ENCODE peak calls at places on chromosomes 3 and 15, in four cellular contexts. P, Y, F and G are unnamed samples.

GRCh38 chr3:182268711-182269110 is 524.6 kb upstream of the ATP11B start:
- DNase-seq in P (no peak), Y (no peak), F (no peak), G (no peak)

GRCh38 chr3:129723558-129724324 is 117.3 kb upstream of the PLXND1 start:
- DNase-seq in P (no peak), Y (peak), F (no peak), G (peak)

GRCh38 chr3:128431803-128432300 is 34.8 kb downstream of the DNAJB8 start:
- DNase-seq in P (no peak), Y (no peak), F (no peak), G (no peak)

GRCh38 chr3:45946307-45946706 is 3.0 kb downstream of the CXCR6 start:
- DNase-seq in P (no peak), Y (no peak), F (no peak), G (no peak)

GRCh38 chr15:67149068-67149841 is 83.9 kb downstream of the SMAD3 start:
- DNase-seq in P (no peak), Y (no peak), F (no peak), G (no peak)

GRCh38 chr3:89571707-89572106 is 464.3 kb downstream of the EPHA3 start:
- DNase-seq in P (no peak), Y (no peak), F (no peak), G (no peak)

GRCh38 chr3:65851827-65852226 is 186.9 kb downstream of the MAGI1 start:
- DNase-seq in P (no peak), Y (no peak), F (no peak), G (no peak)

GRCh38 chr15:93570571-93570970 is 481.6 kb upstream of the RGMA start:
- DNase-seq in P (no peak), Y (no peak), F (no peak), G (no peak)

GRCh38 chr3:23055733-23056376 is 147.3 kb upstream of the UBE2E2 start:
- DNase-seq in P (no peak), Y (peak), F (no peak), G (no peak)

GRCh38 chr3:149377408-149378111 is at the start of gene TM4SF1:
- DNase-seq in P (peak), Y (peak), F (no peak), G (peak)

GRCh38 chr3:140053011-140053702 is 118.2 kb downstream of the CLSTN2 start:
- DNase-seq in P (no peak), Y (no peak), F (no peak), G (no peak)

GRCh38 chr15:100248236-100248635 is 93.5 kb downstream of the ADAMTS17 start:
- DNase-seq in P (peak), Y (no peak), F (no peak), G (no peak)

GRCh38 chr3:79881431-79881830 is 113.6 kb upstream of the ROBO1 start:
- DNase-seq in P (no peak), Y (no peak), F (no peak), G (no peak)

GRCh38 chr15:48861813-48862431 is 16.0 kb upstream of the EID1 start:
- DNase-seq in P (no peak), Y (peak), F (peak), G (peak)

GRCh38 chr3:73404450-73404849 is 220.3 kb downstream of the PDZRN3 start:
- DNase-seq in P (no peak), Y (no peak), F (no peak), G (no peak)

GRCh38 chr15:55796321-55796965 is 53.5 kb upstream of the PRTG start:
- DNase-seq in P (no peak), Y (no peak), F (no peak), G (peak)

GRCh38 chr3:43584043-43584826 is 37.6 kb downstream of the ANO10 start:
- DNase-seq in P (no peak), Y (no peak), F (no peak), G (no peak)

GRCh38 chr3:96478496-96478895 is 335.9 kb upstream of the EPHA6 start:
- DNase-seq in P (no peak), Y (peak), F (no peak), G (no peak)

GRCh38 chr3:17749281-17749680 is 6.8 kb upstream of the TBC1D5 start:
- DNase-seq in P (no peak), Y (no peak), F (peak), G (no peak)

GRCh38 chr15:77517579-77517978 is 96.9 kb downstream of the HMG20A start:
- DNase-seq in P (no peak), Y (no peak), F (no peak), G (no peak)

GRCh38 chr15:60217161-60217560 is 180.6 kb downstream of the ANXA2 start:
- DNase-seq in P (no peak), Y (no peak), F (no peak), G (no peak)

GRCh38 chr3:9008550-9009255 is 45.4 kb upstream of the RAD18 start:
- DNase-seq in P (no peak), Y (no peak), F (no peak), G (no peak)

GRCh38 chr3:32508731-32509130 is 6.1 kb upstream of the CMTM6 start:
- DNase-seq in P (no peak), Y (no peak), F (no peak), G (no peak)

GRCh38 chr3:144770813-144771400 is 799.3 kb downstream of the DIPK2A start:
- DNase-seq in P (no peak), Y (peak), F (no peak), G (no peak)

GRCh38 chr15:59294961-59295741 is 77.5 kb downstream of the MYO1E start:
- DNase-seq in P (no peak), Y (no peak), F (no peak), G (peak)

GRCh38 chr3:45084820-45085816 is 59.0 kb downstream of the CLEC3B start:
- DNase-seq in P (no peak), Y (peak), F (no peak), G (no peak)

GRCh38 chr3:167705840-167706239 is 28.9 kb downstream of the PDCD10 start:
- DNase-seq in P (no peak), Y (no peak), F (no peak), G (peak)

GRCh38 chr3:107430214-107431047 is 53.2 kb downstream of the CCDC54 start:
- DNase-seq in P (no peak), Y (no peak), F (no peak), G (peak)

GRCh38 chr3:40989141-40990061 is 209.9 kb upstream of the CTNNB1 start:
- DNase-seq in P (no peak), Y (no peak), F (no peak), G (no peak)

GRCh38 chr3:20054549-20054987 is 14.3 kb downstream of the KAT2B start:
- DNase-seq in P (peak), Y (peak), F (peak), G (peak)

GRCh38 chr3:67937498-67938118 is 283.2 kb upstream of the SUCLG2 start:
- DNase-seq in P (no peak), Y (no peak), F (no peak), G (no peak)

GRCh38 chr3:61372723-61373122 is 121.5 kb upstream of the FHIT start:
- DNase-seq in P (no peak), Y (no peak), F (no peak), G (no peak)

GRCh38 chr3:82044918-82045715 is 283.7 kb upstream of the GBE1 start:
- DNase-seq in P (no peak), Y (no peak), F (no peak), G (no peak)

GRCh38 chr15:50024183-50024795 is 94.7 kb downstream of the ATP8B4 start:
- DNase-seq in P (no peak), Y (no peak), F (no peak), G (no peak)